ENCODE peak calls at places on chromosomes 6 and 20, in six cellular contexts. F is HCT116, N is H1, J is K562, Z is HepG2, R is SK-N-SH. Y is an unnamed sample.

GRCh38 chr6:155349129-155349528 is 34.8 kb upstream of the TFB1M start:
- DNase-seq in J (no peak), Z (no peak), F (no peak), N (no peak), R (no peak), Y (no peak)

GRCh38 chr6:89144358-89145041 is 1.4 kb upstream of the PM20D2 start:
- DNase-seq in F (no peak), J (no peak), R (peak), N (no peak), Z (no peak), Y (peak)

GRCh38 chr6:130760006-130760405 is 67.2 kb upstream of the SMLR1 start:
- DNase-seq in J (no peak), N (no peak), Z (peak), F (peak), R (peak), Y (peak)

GRCh38 chr6:111952821-111953535 is 79.7 kb upstream of the FYN start:
- DNase-seq in J (no peak), N (no peak), R (no peak), Z (no peak), F (no peak), Y (no peak)

GRCh38 chr6:45049188-45049843 is 278.8 kb upstream of the RUNX2 start:
- DNase-seq in F (no peak), J (no peak), R (no peak), N (no peak), Z (peak), Y (no peak)

GRCh38 chr6:154404791-154405400 is 48.3 kb upstream of the IPCEF1 start:
- DNase-seq in N (no peak), F (no peak), Z (no peak), J (no peak), R (no peak), Y (no peak)

GRCh38 chr20:33148040-33148439 is 19.9 kb upstream of the BPIFA2 start:
- DNase-seq in N (no peak), Z (no peak), J (no peak), R (no peak), F (no peak), Y (no peak)

GRCh38 chr6:157121897-157122296 is 201.4 kb downstream of the TMEM242 start:
- DNase-seq in Z (no peak), F (no peak), J (no peak), R (no peak), N (no peak), Y (no peak)

GRCh38 chr6:114514153-114514552 is 171.3 kb upstream of the HS3ST5 start:
- DNase-seq in N (no peak), Z (peak), J (no peak), F (no peak), R (no peak), Y (no peak)

GRCh38 chr20:57811373-57812020 is 101.7 kb upstream of the PMEPA1 start:
- DNase-seq in N (no peak), F (no peak), Z (no peak), R (no peak), J (no peak), Y (peak)

GRCh38 chr6:98839788-98840361 is 5.5 kb downstream of the POU3F2 start:
- DNase-seq in R (peak), N (no peak), J (no peak), F (no peak), Z (peak), Y (peak)

GRCh38 chr6:109024368-109024767 is 70.3 kb downstream of the SESN1 start:
- DNase-seq in Z (no peak), N (no peak), R (no peak), J (no peak), F (no peak), Y (no peak)

GRCh38 chr20:63378626-63379025 is 17.5 kb upstream of the CHRNA4 start:
- DNase-seq in F (no peak), Z (no peak), R (no peak), N (no peak), J (no peak), Y (peak)

GRCh38 chr20:58678806-58679205 is 13.8 kb upstream of the NPEPL1 start:
- DNase-seq in F (no peak), R (no peak), Z (no peak), N (no peak), J (no peak), Y (no peak)

DNA sequence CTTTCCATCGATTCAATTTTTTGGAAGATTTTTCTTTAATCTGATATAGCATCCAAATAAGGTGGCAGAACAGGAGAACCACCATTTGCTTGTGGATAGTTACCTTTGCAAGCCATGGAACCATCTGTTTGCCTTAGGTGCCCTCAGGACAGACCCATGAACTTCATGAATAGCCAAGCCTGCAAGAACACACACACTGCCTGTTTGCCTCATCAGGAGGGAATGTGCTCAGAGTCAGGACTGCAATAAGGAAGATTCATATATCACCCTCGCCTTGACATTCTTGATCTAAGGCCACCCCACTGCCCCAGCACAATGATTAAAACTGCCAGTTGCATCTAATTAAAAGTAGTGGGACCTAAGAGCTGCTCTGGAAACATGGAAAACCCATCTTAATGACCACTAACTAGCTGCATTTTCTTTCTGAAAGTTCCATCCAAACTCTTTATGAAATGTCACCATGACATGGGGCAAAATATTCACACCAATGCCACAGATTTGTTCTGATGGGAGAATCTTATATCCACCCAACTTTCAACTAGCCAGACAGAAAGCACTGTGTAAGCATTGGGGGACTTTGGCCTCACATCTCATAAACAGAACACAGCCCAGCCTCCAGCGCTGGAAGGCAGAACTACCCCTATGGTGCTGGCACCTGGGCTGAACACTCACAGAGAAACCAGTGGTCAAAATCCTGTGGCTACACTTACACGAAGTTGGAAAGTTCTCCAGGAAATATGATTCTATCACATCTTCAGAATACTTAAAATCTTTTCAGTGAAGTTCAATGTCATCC is 48.3 kb downstream of the TBXT start:
- DNase-seq in Z (no peak), F (no peak), J (no peak), N (no peak), R (no peak), Y (no peak)
- TF ChIP-seq JUND in Z (no peak), F (no peak), J (no peak), N (no peak), R (no peak), Y (no peak)

GRCh38 chr20:49653925-49654324 is 59.8 kb downstream of the B4GALT5 start:
- DNase-seq in F (no peak), Z (no peak), N (no peak), J (no peak), R (no peak), Y (no peak)

GRCh38 chr20:49657118-49657901 is 56.4 kb downstream of the B4GALT5 start:
- DNase-seq in F (no peak), Z (no peak), N (no peak), J (no peak), R (no peak), Y (no peak)

GRCh38 chr20:49658508-49658907 is 55.2 kb downstream of the B4GALT5 start:
- DNase-seq in J (no peak), Z (no peak), R (no peak), F (no peak), N (peak), Y (no peak)

GRCh38 chr20:49659096-49659495 is 54.6 kb downstream of the B4GALT5 start:
- DNase-seq in R (no peak), J (no peak), F (no peak), N (no peak), Z (no peak), Y (no peak)

GRCh38 chr20:49656304-49656703 is 57.4 kb downstream of the B4GALT5 start:
- DNase-seq in Z (no peak), N (no peak), J (no peak), F (no peak), R (no peak), Y (no peak)
- TF ChIP-seq JUND in Z (no peak), N (no peak), J (no peak), F (no peak), R (no peak), Y (no peak)

GRCh38 chr6:2765896-2766766 is 938 bp downstream of the WRNIP1 start:
- DNase-seq in F (no peak), R (peak), J (no peak), N (no peak), Z (no peak), Y (peak)
- TF ChIP-seq JUND in F (no peak), R (no peak), J (no peak), N (no peak), Z (no peak), Y (no peak)

GRCh38 chr20:21398109-21398480 is 769 bp upstream of the NKX2-4 start:
- DNase-seq in Z (no peak), F (no peak), J (no peak), R (no peak), N (no peak), Y (no peak)

GRCh38 chr20:21396045-21396893 is 1.1 kb downstream of the NKX2-4 start:
- DNase-seq in R (peak), Z (no peak), J (no peak), N (no peak), F (no peak), Y (no peak)

GRCh38 chr20:21397341-21398108 is at the start of gene NKX2-4:
- DNase-seq in J (no peak), N (no peak), R (no peak), F (no peak), Z (no peak), Y (no peak)

GRCh38 chr20:21395666-21396044 is 1.7 kb downstream of the NKX2-4 start:
- DNase-seq in J (no peak), F (no peak), R (no peak), N (no peak), Z (no peak), Y (no peak)

GRCh38 chr20:21396921-21397340 is 395 bp downstream of the NKX2-4 start:
- DNase-seq in F (no peak), N (no peak), R (peak), J (no peak), Z (no peak), Y (no peak)
- TF ChIP-seq JUND in F (no peak), N (no peak), R (no peak), J (no peak), Z (no peak), Y (no peak)

DNA sequence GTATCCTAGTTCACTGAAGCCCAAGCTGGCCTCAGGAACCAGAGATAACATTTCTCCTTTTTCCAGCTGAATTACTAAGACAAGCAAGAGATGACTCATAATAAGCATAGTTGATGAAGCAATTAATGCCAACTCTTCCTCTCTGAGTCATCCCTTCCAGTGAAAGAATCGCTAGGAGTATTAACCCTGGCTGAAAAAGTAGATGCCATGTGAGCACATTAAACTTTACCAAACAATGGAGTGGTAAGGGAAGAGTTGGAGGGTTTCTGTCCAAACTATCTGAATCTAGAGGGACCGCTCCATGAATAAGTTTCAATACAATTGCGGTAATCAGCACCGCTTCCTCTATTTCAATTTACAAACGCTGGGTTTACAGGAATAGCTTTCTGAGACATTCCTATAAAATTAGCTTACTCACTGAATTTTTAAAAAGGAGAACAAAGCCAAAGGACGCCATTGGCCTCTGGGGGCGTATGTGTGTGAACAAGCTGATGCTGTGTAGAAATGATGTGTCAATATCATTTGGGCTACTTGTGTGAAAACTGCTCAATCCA is 48.3 kb downstream of the ATXN1 start:
- DNase-seq in F (peak), J (peak), N (no peak), R (no peak), Z (no peak), Y (no peak)
- TF ChIP-seq JUND in F (peak), J (peak), N (no peak), R (peak), Z (no peak), Y (no peak)

GRCh38 chr6:119137194-119138072 is 59.0 kb upstream of the FAM184A start:
- DNase-seq in F (no peak), Z (no peak), N (no peak), J (peak), R (no peak), Y (no peak)
- TF ChIP-seq JUND in F (no peak), Z (no peak), N (no peak), J (peak), R (no peak), Y (no peak)

GRCh38 chr6:170393033-170393432 is 86.5 kb downstream of the FAM120B start:
- DNase-seq in J (no peak), F (no peak), N (no peak), R (no peak), Z (no peak), Y (no peak)

GRCh38 chr6:170388113-170388512 is 81.6 kb downstream of the FAM120B start:
- DNase-seq in J (no peak), Z (no peak), R (peak), F (no peak), N (no peak), Y (no peak)

GRCh38 chr6:170394980-170395379 is 88.4 kb downstream of the FAM120B start:
- DNase-seq in J (no peak), F (no peak), R (no peak), Z (no peak), N (no peak), Y (no peak)

GRCh38 chr6:170393807-170394399 is 87.3 kb downstream of the FAM120B start:
- DNase-seq in Z (no peak), J (no peak), R (no peak), F (no peak), N (no peak), Y (no peak)
- TF ChIP-seq JUND in Z (no peak), J (no peak), R (no peak), F (no peak), N (no peak), Y (no peak)

DNA sequence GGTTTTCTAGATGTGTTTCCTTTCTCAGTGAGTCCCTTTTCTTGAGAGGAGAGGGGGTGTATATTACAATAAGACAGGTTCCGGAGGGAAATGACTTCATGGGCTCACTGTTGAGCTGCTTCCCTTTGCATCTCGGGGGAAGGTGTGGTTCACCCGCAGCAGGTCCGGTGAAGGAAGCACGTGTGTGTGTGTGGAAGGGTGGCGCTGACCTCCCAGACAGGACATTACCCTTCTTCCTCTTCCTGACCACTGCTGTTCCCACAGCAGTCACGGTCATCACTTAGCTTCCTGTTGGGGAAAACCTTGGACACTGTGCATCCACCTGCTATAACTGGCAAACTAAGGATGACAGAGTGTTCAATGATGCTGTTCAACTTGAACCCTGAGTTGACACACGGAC is 83.6 kb downstream of the PLEKHG1 start:
- DNase-seq in R (no peak), Z (no peak), N (no peak), F (no peak), J (no peak), Y (no peak)
- TF ChIP-seq JUND in R (no peak), Z (no peak), N (no peak), F (no peak), J (no peak), Y (no peak)